ENCODE peak calls at places on chromosomes 1 and 21, in four cellular contexts. A is aorta, X is IMR-90, Q is esophagus squamous epithelium. N is an unnamed sample. For H3K36me3 and H3K4me1, the result is how much of the 10 kb centered on the place peaks cover.

GRCh38 chr1:51664412-51665240 is 47.7 kb downstream of the OSBPL9 start:
- DNase-seq in X (peak), A (no peak), Q (no peak), N (no peak)

GRCh38 chr1:111030590-111030989 is 66.9 kb upstream of the LRIF1 start:
- DNase-seq in X (peak), A (no peak), Q (no peak), N (peak)

GRCh38 chr1:230299148-230300006 is 126.8 kb downstream of the PGBD5 start:
- DNase-seq in X (no peak), Q (no peak), A (peak), N (peak)

GRCh38 chr1:151131832-151132675 is 14.4 kb downstream of the SEMA6C start:
- DNase-seq in X (no peak), Q (no peak), A (peak), N (no peak)

GRCh38 chr1:35120458-35121133 is 41.4 kb downstream of the ZMYM1 start:
- DNase-seq in A (no peak), Q (no peak), X (peak), N (peak)

GRCh38 chr1:48079096-48079495 is 81.9 kb upstream of the TRABD2B start:
- DNase-seq in Q (no peak), A (no peak), X (no peak), N (no peak)

GRCh38 chr1:34500451-34500850 is 254.4 kb upstream of the GJB5 start:
- DNase-seq in X (no peak), A (no peak), Q (no peak), N (peak)

GRCh38 chr21:42060166-42060565 is 11.0 kb upstream of the UMODL1 start:
- DNase-seq in A (peak), X (no peak), Q (no peak), N (no peak)

GRCh38 chr1:9845914-9846313 is 22.1 kb upstream of the CLSTN1 start:
- DNase-seq in Q (no peak), X (no peak), A (no peak), N (peak)

GRCh38 chr1:114670083-114671010 is 498 bp upstream of the DENND2C start:
- DNase-seq in Q (peak), A (peak), X (peak), N (peak)

GRCh38 chr1:110185181-110185580 is 24.9 kb upstream of the KCNC4 start:
- DNase-seq in X (no peak), Q (no peak), A (no peak), N (no peak)

GRCh38 chr1:173475564-173476196 is 1.5 kb upstream of the PRDX6 start:
- DNase-seq in X (peak), A (no peak), Q (no peak), N (peak)

GRCh38 chr1:112054504-112054903 is 65.0 kb upstream of the KCND3 start:
- DNase-seq in X (no peak), Q (no peak), A (no peak), N (no peak)

GRCh38 chr1:19445417-19446342 is 39.7 kb downstream of the CAPZB start:
- DNase-seq in Q (no peak), A (no peak), X (no peak), N (no peak)

GRCh38 chr1:206839857-206840256 is 25.6 kb upstream of the IL20 start:
- DNase-seq in Q (no peak), A (no peak), X (peak), N (no peak)

GRCh38 chr21:25953659-25954058 is 216.9 kb downstream of the APP start:
- DNase-seq in Q (no peak), A (no peak), X (no peak), N (no peak)

GRCh38 chr1:154998818-154999650 is 3.6 kb upstream of the ZBTB7B start:
- DNase-seq in X (peak), Q (no peak), A (peak), N (peak)

GRCh38 chr1:211736351-211736915 is 61.0 kb upstream of the NEK2 start:
- DNase-seq in A (no peak), X (no peak), Q (no peak), N (no peak)

GRCh38 chr1:68495532-68495931 is 1.4 kb downstream of the DEPDC1 start:
- DNase-seq in Q (no peak), A (no peak), X (no peak), N (no peak)

GRCh38 chr1:183477986-183478781 is 5.9 kb downstream of the SMG7 start:
- DNase-seq in Q (no peak), X (no peak), A (no peak), N (no peak)

GRCh38 chr1:204513117-204513716 is 3.0 kb upstream of the MDM4 start:
- DNase-seq in Q (no peak), X (no peak), A (no peak), N (peak)

GRCh38 chr1:206544562-206545257 is 37.4 kb downstream of the RASSF5 start:
- DNase-seq in X (peak), Q (no peak), A (peak), N (peak)

GRCh38 chr1:176567190-176567794 is 104.3 kb downstream of the PAPPA2 start:
- DNase-seq in X (peak), Q (no peak), A (no peak), N (no peak)

GRCh38 chr1:178706467-178706866 is 18.6 kb upstream of the RALGPS2 start:
- DNase-seq in Q (no peak), A (no peak), X (peak), N (no peak)

GRCh38 chr1:181423301-181423918 is 59.9 kb upstream of the CACNA1E start:
- DNase-seq in A (no peak), Q (no peak), X (peak), N (no peak)

GRCh38 chr1:94827434-94827833 is 7.3 kb downstream of the SLC44A3 start:
- DNase-seq in A (no peak), Q (no peak), X (no peak), N (no peak)

GRCh38 chr1:185860316-185860715 is 126.1 kb downstream of the HMCN1 start:
- DNase-seq in X (peak), Q (no peak), A (no peak), N (no peak)

GRCh38 chr1:161531986-161532875 is 7.9 kb downstream of the HSPA6 start:
- DNase-seq in X (peak), A (no peak), Q (no peak), N (no peak)

GRCh38 chr1:2962061-2962460 is 59.2 kb upstream of the ACTRT2 start:
- DNase-seq in Q (no peak), X (no peak), A (no peak), N (no peak)

GRCh38 chr1:151888972-151889570 is 20.2 kb downstream of the THEM4 start:
- DNase-seq in X (no peak), A (no peak), Q (no peak), N (no peak)

GRCh38 chr21:18547347-18547746 is 143.8 kb upstream of the TMPRSS15 start:
- DNase-seq in Q (no peak), X (no peak), A (no peak), N (no peak)

GRCh38 chr1:179178965-179179364 is 50.5 kb downstream of the ABL2 start:
- DNase-seq in A (no peak), Q (no peak), X (peak), N (no peak)

GRCh38 chr1:1315435-1315901 is 7.1 kb downstream of the PUSL1 start:
- DNase-seq in A (no peak), X (no peak), Q (no peak), N (no peak)

GRCh38 chr1:9456833-9457232 is 82.4 kb upstream of the SLC25A33 start:
- DNase-seq in Q (no peak), A (no peak), X (no peak), N (no peak)

GRCh38 chr1:2238361-2239055 is 10.4 kb downstream of the SKI start:
- DNase-seq in A (no peak), X (no peak), Q (no peak), N (peak)

GRCh38 chr1:185720633-185721272 is 13.4 kb upstream of the HMCN1 start:
- DNase-seq in X (peak), Q (no peak), A (no peak), N (no peak)

GRCh38 chr1:44501022-44501910 is 96.2 kb downstream of the RNF220 start:
- DNase-seq in Q (no peak), X (no peak), A (no peak), N (no peak)

GRCh38 chr1:226158983-226159382 is 27.6 kb downstream of the ACBD3 start:
- DNase-seq in Q (no peak), X (no peak), A (no peak), N (no peak)

GRCh38 chr1:226166341-226166740 is 20.2 kb downstream of the ACBD3 start:
- DNase-seq in Q (no peak), X (no peak), A (no peak), N (no peak)

GRCh38 chr1:226164154-226164553 is 22.4 kb downstream of the ACBD3 start:
- DNase-seq in A (no peak), X (no peak), Q (no peak), N (no peak)

GRCh38 chr1:226158457-226158856 is 28.1 kb downstream of the ACBD3 start:
- DNase-seq in A (no peak), Q (no peak), X (no peak), N (no peak)

DNA sequence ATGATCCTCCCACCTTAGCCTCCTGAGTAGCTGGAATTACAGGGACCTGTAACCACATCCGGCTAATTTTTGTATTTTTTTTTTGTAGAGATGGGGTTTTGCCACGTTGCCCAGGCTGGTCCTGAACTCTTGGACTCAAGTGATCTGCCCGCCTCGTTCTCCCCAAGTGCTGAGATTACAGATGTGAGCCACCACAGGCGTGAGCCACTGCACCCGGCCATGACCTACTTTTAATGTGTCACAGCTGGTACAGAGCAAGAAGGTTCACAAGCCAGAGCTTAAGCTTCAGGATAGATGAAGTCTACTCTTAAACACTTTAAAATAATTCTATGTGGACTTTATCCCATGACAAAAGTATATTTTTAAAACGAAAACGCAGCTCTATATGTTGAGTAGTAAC is 23.6 kb downstream of the ACBD3 start:
- DNase-seq in A (no peak), X (no peak), Q (no peak), N (no peak)
- H3K36me3 ChIP-seq in A (under half), X (under half), Q (under half), N (under half)

GRCh38 chr1:39165488-39165887 is 39.0 kb upstream of the MACF1 start:
- DNase-seq in A (no peak), Q (no peak), X (no peak), N (no peak)

GRCh38 chr1:39165049-39165448 is 39.4 kb upstream of the MACF1 start:
- DNase-seq in X (no peak), A (no peak), Q (no peak), N (peak)

GRCh38 chr1:39163469-39163868 is 41.0 kb upstream of the MACF1 start:
- DNase-seq in A (no peak), X (no peak), Q (no peak), N (no peak)

GRCh38 chr1:39167632-39168209 is 36.8 kb upstream of the MACF1 start:
- DNase-seq in X (peak), Q (no peak), A (no peak), N (no peak)

GRCh38 chr1:39164256-39164655 is 40.2 kb upstream of the MACF1 start:
- DNase-seq in A (no peak), X (no peak), Q (no peak), N (no peak)
- H3K4me1 ChIP-seq in A (under half), X (under half), Q (under half), N (under half)

DNA sequence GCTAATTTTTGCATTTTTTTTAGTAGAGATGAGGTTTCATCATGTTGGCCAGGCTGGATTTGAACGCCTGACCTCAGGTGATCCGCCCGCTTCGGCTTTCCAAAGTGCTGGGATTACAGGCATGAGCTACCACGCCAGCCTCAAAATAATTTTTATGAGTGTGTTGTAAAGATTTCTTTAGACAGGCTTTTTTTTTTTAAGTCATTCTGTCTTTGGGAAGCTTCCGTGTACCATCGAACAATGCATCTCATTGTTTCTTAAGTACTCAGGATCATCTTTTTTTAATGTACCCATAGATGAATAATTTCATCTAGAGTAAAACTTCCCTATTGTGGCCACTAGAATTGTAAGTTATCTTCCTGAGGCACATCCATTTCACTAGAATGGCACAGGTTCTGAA is 19.6 kb upstream of the SDC3 start:
- DNase-seq in A (no peak), X (no peak), Q (no peak), N (no peak)
- H3K4me3 ChIP-seq in A (no peak), X (no peak), Q (no peak), N (no peak)

GRCh38 chr1:26984291-26984690 is 9.2 kb upstream of the TRNP1 start:
- DNase-seq in A (no peak), X (no peak), Q (no peak), N (no peak)
- H3K36me3 ChIP-seq in A (under half), X (under half), Q (under half), N (under half)

DNA sequence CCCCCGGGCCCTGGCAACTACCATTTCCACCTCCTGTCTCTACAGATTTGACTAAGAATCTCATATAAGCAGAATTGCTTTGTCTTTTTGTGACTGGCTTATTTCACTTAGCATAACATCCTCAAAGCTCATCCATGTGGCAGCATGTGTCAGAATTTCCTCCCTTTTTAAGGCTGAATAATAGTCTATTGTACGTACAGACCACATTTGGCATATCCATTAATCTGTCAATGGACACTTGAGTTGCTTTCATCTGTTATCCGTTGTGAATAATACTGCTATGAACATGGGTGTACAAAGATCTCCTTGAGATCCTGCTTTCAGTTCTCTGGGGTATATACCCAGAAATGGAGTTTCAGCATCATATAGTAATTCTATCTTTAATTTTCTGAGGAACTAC is 24.0 kb downstream of the SPATA21 start:
- DNase-seq in A (no peak), X (no peak), Q (no peak), N (no peak)
- H3K4me1 ChIP-seq in A (under half), X (under half), Q (under half), N (under half)

N was measured in mucosa of descending colon.